ENCODE peak calls at places on chromosomes 3 and 15, in five cellular contexts. V is HepG2, E is NT2/D1, X is H1, L is GM12878. H is an unnamed sample.

GRCh38 chr15:89115547-89115946 is 27.3 kb downstream of the ABHD2 start:
- DNase-seq in V (no peak), E (no peak), X (peak), L (no peak), H (no peak)

GRCh38 chr3:52534281-52535183 is 875 bp upstream of the NT5DC2 start:
- DNase-seq in V (peak), E (no peak), X (no peak), L (no peak), H (no peak)

GRCh38 chr3:66620185-66620803 is 119.5 kb upstream of the LRIG1 start:
- DNase-seq in V (no peak), E (no peak), X (no peak), L (no peak), H (no peak)

GRCh38 chr15:74196175-74196574 is 6.4 kb downstream of the STRA6 start:
- DNase-seq in V (peak), E (no peak), X (no peak), L (no peak), H (no peak)

GRCh38 chr3:129723558-129724324 is 117.3 kb upstream of the PLXND1 start:
- DNase-seq in V (no peak), E (no peak), X (no peak), L (no peak), H (no peak)

GRCh38 chr3:129837057-129837631 is 56.4 kb downstream of the TMCC1 start:
- DNase-seq in V (no peak), E (no peak), X (no peak), L (no peak), H (no peak)

GRCh38 chr15:22979069-22979698 is 984 bp downstream of the CYFIP1 start:
- DNase-seq in V (peak), E (no peak), X (peak), L (no peak), H (peak)

GRCh38 chr15:20310603-20311002 is 231.0 kb downstream of the GOLGA6L6 start:
- DNase-seq in V (no peak), E (no peak), X (no peak), L (no peak), H (no peak)

GRCh38 chr15:74461847-74462511 is 1.0 kb upstream of the UBL7 start:
- DNase-seq in V (no peak), E (no peak), X (no peak), L (no peak), H (peak)

GRCh38 chr3:171741377-171741776 is 68.9 kb downstream of the PLD1 start:
- DNase-seq in V (no peak), E (no peak), X (no peak), L (no peak), H (no peak)
- TF ChIP-seq SUZ12 in V (no peak), E (no peak), X (no peak), L (no peak), H (no peak)

GRCh38 chr3:56364665-56365064 is 103.6 kb downstream of the ERC2 start:
- DNase-seq in V (no peak), E (no peak), X (no peak), L (no peak), H (no peak)
- TF ChIP-seq SUZ12 in V (no peak), E (no peak), X (no peak), L (no peak), H (no peak)

GRCh38 chr3:141972394-141972793 is 96.0 kb downstream of the ATP1B3 start:
- DNase-seq in V (no peak), E (no peak), X (no peak), L (no peak), H (no peak)
- TF ChIP-seq SUZ12 in V (no peak), E (no peak), X (no peak), L (no peak), H (no peak)

GRCh38 chr3:63910873-63911272 is 1.3 kb downstream of the SCAANT1 start:
- DNase-seq in V (peak), E (no peak), X (no peak), L (no peak), H (no peak)

GRCh38 chr3:63909431-63909830 is 2.8 kb downstream of the SCAANT1 start:
- DNase-seq in V (no peak), E (no peak), X (no peak), L (no peak), H (no peak)

GRCh38 chr3:63905731-63906620 is 6.2 kb downstream of the SCAANT1 start:
- DNase-seq in V (no peak), E (no peak), X (no peak), L (no peak), H (no peak)

GRCh38 chr3:63908776-63909175 is 3.4 kb downstream of the SCAANT1 start:
- DNase-seq in V (no peak), E (no peak), X (no peak), L (no peak), H (no peak)

DNA sequence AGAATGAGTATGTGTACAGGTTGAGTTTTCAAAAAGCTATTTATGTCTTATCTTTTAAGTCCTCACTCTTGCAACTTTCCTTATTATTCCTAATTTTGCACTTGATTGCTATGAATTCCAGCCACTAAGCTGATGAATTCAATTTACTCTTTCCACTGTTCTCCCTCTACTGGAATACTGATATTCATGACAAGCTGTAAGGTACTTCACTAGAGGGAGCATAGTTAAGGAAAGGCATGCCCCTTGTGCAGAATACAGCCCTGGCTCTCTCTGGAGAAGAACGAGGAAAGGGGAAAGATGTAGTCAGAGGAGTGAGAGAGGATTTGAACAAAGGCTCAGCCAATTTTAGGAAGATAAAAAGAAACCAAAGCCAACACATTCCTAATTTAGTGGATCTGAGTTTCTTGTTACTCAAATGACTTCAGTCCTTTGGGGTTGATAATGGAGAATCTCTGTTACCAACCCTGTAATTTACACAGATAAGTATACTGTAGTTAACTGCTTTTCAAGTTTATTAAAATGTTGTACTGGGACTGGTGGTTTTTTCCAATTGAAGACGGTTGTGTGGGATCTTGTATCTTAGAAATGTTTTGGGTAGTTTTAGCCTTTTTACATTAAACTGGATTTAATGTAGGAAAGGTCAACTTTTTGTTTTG is 4.0 kb downstream of the SCAANT1 start:
- DNase-seq in V (peak), E (no peak), X (no peak), L (no peak), H (peak)
- TF ChIP-seq SUZ12 in V (no peak), E (no peak), X (no peak), L (no peak), H (no peak)

H was measured in HEK293T.